ENCODE peak calls at places on chromosomes 13 and 19, in six cellular contexts. One of them, this sample, is unnamed.

GRCh38 chr19:31223805-31224534 is 125.3 kb downstream of the TSHZ3 start:
- DNase-seq in RPMI8226: no peak
- DNase-seq in NCI-H1436: no peak
- DNase-seq in activated CD4-positive, alpha-beta T cell treated with anti-CD3 and anti-CD28 coated beads, Interleukin-2, amount 10 ng/mL, durations not matched to agents 7 days and 5 days: no peak
- DNase-seq in Kasumi-1: no peak
- DNase-seq in fibroblast of pulmonary artery: peak
- DNase-seq in this sample: no peak

GRCh38 chr13:77810430-77810829 is 108.2 kb downstream of the EDNRB start:
- DNase-seq in RPMI8226: peak
- DNase-seq in NCI-H1436: no peak
- DNase-seq in activated CD4-positive, alpha-beta T cell treated with anti-CD3 and anti-CD28 coated beads, Interleukin-2, amount 10 ng/mL, durations not matched to agents 7 days and 5 days: no peak
- DNase-seq in Kasumi-1: peak
- DNase-seq in fibroblast of pulmonary artery: peak
- DNase-seq in this sample: no peak

GRCh38 chr19:47067215-47067847 is 18.9 kb upstream of the TMEM160 start:
- DNase-seq in RPMI8226: no peak
- DNase-seq in NCI-H1436: no peak
- DNase-seq in activated CD4-positive, alpha-beta T cell treated with anti-CD3 and anti-CD28 coated beads, Interleukin-2, amount 10 ng/mL, durations not matched to agents 7 days and 5 days: no peak
- DNase-seq in Kasumi-1: no peak
- DNase-seq in fibroblast of pulmonary artery: no peak
- DNase-seq in this sample: no peak

GRCh38 chr13:93080587-93080986 is 146.0 kb upstream of the GPC6 start:
- DNase-seq in RPMI8226: no peak
- DNase-seq in NCI-H1436: peak
- DNase-seq in activated CD4-positive, alpha-beta T cell treated with anti-CD3 and anti-CD28 coated beads, Interleukin-2, amount 10 ng/mL, durations not matched to agents 7 days and 5 days: no peak
- DNase-seq in Kasumi-1: no peak
- DNase-seq in fibroblast of pulmonary artery: peak
- DNase-seq in this sample: no peak

GRCh38 chr19:51259348-51260245 is 8.7 kb downstream of the SIGLECL1 start:
- DNase-seq in RPMI8226: peak
- DNase-seq in NCI-H1436: no peak
- DNase-seq in activated CD4-positive, alpha-beta T cell treated with anti-CD3 and anti-CD28 coated beads, Interleukin-2, amount 10 ng/mL, durations not matched to agents 7 days and 5 days: peak
- DNase-seq in Kasumi-1: peak
- DNase-seq in fibroblast of pulmonary artery: peak
- DNase-seq in this sample: no peak

GRCh38 chr13:25112856-25113255 is 16.9 kb downstream of the PABPC3 start:
- DNase-seq in RPMI8226: no peak
- DNase-seq in NCI-H1436: no peak
- DNase-seq in activated CD4-positive, alpha-beta T cell treated with anti-CD3 and anti-CD28 coated beads, Interleukin-2, amount 10 ng/mL, durations not matched to agents 7 days and 5 days: no peak
- DNase-seq in Kasumi-1: no peak
- DNase-seq in fibroblast of pulmonary artery: no peak
- DNase-seq in this sample: no peak

GRCh38 chr13:110446570-110446880 is 115.0 kb downstream of the RAB20 start:
- DNase-seq in RPMI8226: no peak
- DNase-seq in NCI-H1436: no peak
- DNase-seq in activated CD4-positive, alpha-beta T cell treated with anti-CD3 and anti-CD28 coated beads, Interleukin-2, amount 10 ng/mL, durations not matched to agents 7 days and 5 days: no peak
- DNase-seq in Kasumi-1: no peak
- DNase-seq in fibroblast of pulmonary artery: no peak
- DNase-seq in this sample: no peak

GRCh38 chr19:10835754-10836477 is at the start of gene TMED1:
- DNase-seq in RPMI8226: peak
- DNase-seq in NCI-H1436: peak
- DNase-seq in activated CD4-positive, alpha-beta T cell treated with anti-CD3 and anti-CD28 coated beads, Interleukin-2, amount 10 ng/mL, durations not matched to agents 7 days and 5 days: peak
- DNase-seq in Kasumi-1: peak
- DNase-seq in fibroblast of pulmonary artery: peak
- DNase-seq in this sample: peak

GRCh38 chr13:87356314-87356713 is 314.9 kb upstream of the SLITRK5 start:
- DNase-seq in RPMI8226: peak
- DNase-seq in NCI-H1436: peak
- DNase-seq in activated CD4-positive, alpha-beta T cell treated with anti-CD3 and anti-CD28 coated beads, Interleukin-2, amount 10 ng/mL, durations not matched to agents 7 days and 5 days: no peak
- DNase-seq in Kasumi-1: no peak
- DNase-seq in fibroblast of pulmonary artery: no peak
- DNase-seq in this sample: no peak

GRCh38 chr19:50549927-50550593 is 18.2 kb downstream of the LRRC4B start:
- DNase-seq in RPMI8226: no peak
- DNase-seq in NCI-H1436: no peak
- DNase-seq in activated CD4-positive, alpha-beta T cell treated with anti-CD3 and anti-CD28 coated beads, Interleukin-2, amount 10 ng/mL, durations not matched to agents 7 days and 5 days: no peak
- DNase-seq in Kasumi-1: no peak
- DNase-seq in fibroblast of pulmonary artery: peak
- DNase-seq in this sample: no peak

GRCh38 chr19:10334340-10335148 is 1.2 kb upstream of the RAVER1 start:
- DNase-seq in RPMI8226: no peak
- DNase-seq in NCI-H1436: peak
- DNase-seq in activated CD4-positive, alpha-beta T cell treated with anti-CD3 and anti-CD28 coated beads, Interleukin-2, amount 10 ng/mL, durations not matched to agents 7 days and 5 days: peak
- DNase-seq in Kasumi-1: no peak
- DNase-seq in fibroblast of pulmonary artery: peak
- DNase-seq in this sample: peak

GRCh38 chr19:21491161-21491560 is 14.2 kb upstream of the ZNF429 start:
- DNase-seq in RPMI8226: no peak
- DNase-seq in NCI-H1436: no peak
- DNase-seq in activated CD4-positive, alpha-beta T cell treated with anti-CD3 and anti-CD28 coated beads, Interleukin-2, amount 10 ng/mL, durations not matched to agents 7 days and 5 days: no peak
- DNase-seq in Kasumi-1: no peak
- DNase-seq in fibroblast of pulmonary artery: no peak
- DNase-seq in this sample: no peak

GRCh38 chr13:97344250-97345175 is 89.5 kb upstream of the RAP2A start:
- DNase-seq in RPMI8226: peak
- DNase-seq in NCI-H1436: peak
- DNase-seq in activated CD4-positive, alpha-beta T cell treated with anti-CD3 and anti-CD28 coated beads, Interleukin-2, amount 10 ng/mL, durations not matched to agents 7 days and 5 days: peak
- DNase-seq in Kasumi-1: peak
- DNase-seq in fibroblast of pulmonary artery: peak
- DNase-seq in this sample: peak

GRCh38 chr13:83879431-83880171 is 2.7 kb downstream of the SLITRK1 start:
- DNase-seq in RPMI8226: no peak
- DNase-seq in NCI-H1436: no peak
- DNase-seq in activated CD4-positive, alpha-beta T cell treated with anti-CD3 and anti-CD28 coated beads, Interleukin-2, amount 10 ng/mL, durations not matched to agents 7 days and 5 days: no peak
- DNase-seq in Kasumi-1: no peak
- DNase-seq in fibroblast of pulmonary artery: no peak
- DNase-seq in this sample: no peak

GRCh38 chr19:11435833-11436313 is 438 bp downstream of the PRKCSH start:
- DNase-seq in RPMI8226: no peak
- DNase-seq in NCI-H1436: no peak
- DNase-seq in activated CD4-positive, alpha-beta T cell treated with anti-CD3 and anti-CD28 coated beads, Interleukin-2, amount 10 ng/mL, durations not matched to agents 7 days and 5 days: peak
- DNase-seq in Kasumi-1: no peak
- DNase-seq in fibroblast of pulmonary artery: peak
- DNase-seq in this sample: no peak

GRCh38 chr19:3725640-3726310 is 17.6 kb downstream of the TJP3 start:
- DNase-seq in RPMI8226: peak
- DNase-seq in NCI-H1436: no peak
- DNase-seq in activated CD4-positive, alpha-beta T cell treated with anti-CD3 and anti-CD28 coated beads, Interleukin-2, amount 10 ng/mL, durations not matched to agents 7 days and 5 days: no peak
- DNase-seq in Kasumi-1: no peak
- DNase-seq in fibroblast of pulmonary artery: no peak
- DNase-seq in this sample: no peak

GRCh38 chr19:2014731-2015610 is 543 bp downstream of the BTBD2 start:
- DNase-seq in RPMI8226: peak
- DNase-seq in NCI-H1436: peak
- DNase-seq in activated CD4-positive, alpha-beta T cell treated with anti-CD3 and anti-CD28 coated beads, Interleukin-2, amount 10 ng/mL, durations not matched to agents 7 days and 5 days: peak
- DNase-seq in Kasumi-1: no peak
- DNase-seq in fibroblast of pulmonary artery: no peak
- DNase-seq in this sample: peak

GRCh38 chr13:112587767-112588489 is at the start of gene TUBGCP3:
- DNase-seq in RPMI8226: peak
- DNase-seq in NCI-H1436: peak
- DNase-seq in activated CD4-positive, alpha-beta T cell treated with anti-CD3 and anti-CD28 coated beads, Interleukin-2, amount 10 ng/mL, durations not matched to agents 7 days and 5 days: peak
- DNase-seq in Kasumi-1: peak
- DNase-seq in fibroblast of pulmonary artery: peak
- DNase-seq in this sample: peak

GRCh38 chr19:41668315-41668714 is 19.8 kb downstream of the CEACAM7 start:
- DNase-seq in RPMI8226: no peak
- DNase-seq in NCI-H1436: no peak
- DNase-seq in activated CD4-positive, alpha-beta T cell treated with anti-CD3 and anti-CD28 coated beads, Interleukin-2, amount 10 ng/mL, durations not matched to agents 7 days and 5 days: no peak
- DNase-seq in Kasumi-1: no peak
- DNase-seq in fibroblast of pulmonary artery: no peak
- DNase-seq in this sample: no peak

GRCh38 chr13:57408312-57408711 is 223.2 kb upstream of the PCDH17 start:
- DNase-seq in RPMI8226: no peak
- DNase-seq in NCI-H1436: no peak
- DNase-seq in activated CD4-positive, alpha-beta T cell treated with anti-CD3 and anti-CD28 coated beads, Interleukin-2, amount 10 ng/mL, durations not matched to agents 7 days and 5 days: no peak
- DNase-seq in Kasumi-1: no peak
- DNase-seq in fibroblast of pulmonary artery: no peak
- DNase-seq in this sample: no peak

GRCh38 chr13:19838726-19839342 is 24.6 kb downstream of the ZMYM5 start:
- DNase-seq in RPMI8226: no peak
- DNase-seq in NCI-H1436: no peak
- DNase-seq in activated CD4-positive, alpha-beta T cell treated with anti-CD3 and anti-CD28 coated beads, Interleukin-2, amount 10 ng/mL, durations not matched to agents 7 days and 5 days: no peak
- DNase-seq in Kasumi-1: no peak
- DNase-seq in fibroblast of pulmonary artery: peak
- DNase-seq in this sample: no peak

GRCh38 chr19:7658219-7658686 is 10.6 kb upstream of the RETN start:
- DNase-seq in RPMI8226: peak
- DNase-seq in NCI-H1436: peak
- DNase-seq in activated CD4-positive, alpha-beta T cell treated with anti-CD3 and anti-CD28 coated beads, Interleukin-2, amount 10 ng/mL, durations not matched to agents 7 days and 5 days: peak
- DNase-seq in Kasumi-1: no peak
- DNase-seq in fibroblast of pulmonary artery: no peak
- DNase-seq in this sample: no peak

GRCh38 chr13:56457535-56458200 is 683.0 kb upstream of the PRR20A start:
- DNase-seq in RPMI8226: no peak
- DNase-seq in NCI-H1436: no peak
- DNase-seq in activated CD4-positive, alpha-beta T cell treated with anti-CD3 and anti-CD28 coated beads, Interleukin-2, amount 10 ng/mL, durations not matched to agents 7 days and 5 days: no peak
- DNase-seq in Kasumi-1: no peak
- DNase-seq in fibroblast of pulmonary artery: no peak
- DNase-seq in this sample: no peak

GRCh38 chr19:5205388-5205787 is 135.2 kb downstream of the PTPRS start:
- DNase-seq in RPMI8226: no peak
- DNase-seq in NCI-H1436: no peak
- DNase-seq in activated CD4-positive, alpha-beta T cell treated with anti-CD3 and anti-CD28 coated beads, Interleukin-2, amount 10 ng/mL, durations not matched to agents 7 days and 5 days: peak
- DNase-seq in Kasumi-1: peak
- DNase-seq in fibroblast of pulmonary artery: no peak
- DNase-seq in this sample: no peak

GRCh38 chr19:9075064-9075964 is 11.5 kb upstream of the OR1M1 start:
- DNase-seq in RPMI8226: peak
- DNase-seq in NCI-H1436: no peak
- DNase-seq in activated CD4-positive, alpha-beta T cell treated with anti-CD3 and anti-CD28 coated beads, Interleukin-2, amount 10 ng/mL, durations not matched to agents 7 days and 5 days: no peak
- DNase-seq in Kasumi-1: peak
- DNase-seq in fibroblast of pulmonary artery: peak
- DNase-seq in this sample: no peak

GRCh38 chr19:10677796-10678195 is 23.4 kb upstream of the QTRT1 start:
- DNase-seq in RPMI8226: no peak
- DNase-seq in NCI-H1436: no peak
- DNase-seq in activated CD4-positive, alpha-beta T cell treated with anti-CD3 and anti-CD28 coated beads, Interleukin-2, amount 10 ng/mL, durations not matched to agents 7 days and 5 days: no peak
- DNase-seq in Kasumi-1: no peak
- DNase-seq in fibroblast of pulmonary artery: no peak
- DNase-seq in this sample: no peak

GRCh38 chr19:5680083-5680436 is 256 bp downstream of the MICOS13 start:
- DNase-seq in RPMI8226: no peak
- DNase-seq in NCI-H1436: no peak
- DNase-seq in activated CD4-positive, alpha-beta T cell treated with anti-CD3 and anti-CD28 coated beads, Interleukin-2, amount 10 ng/mL, durations not matched to agents 7 days and 5 days: no peak
- DNase-seq in Kasumi-1: no peak
- DNase-seq in fibroblast of pulmonary artery: peak
- DNase-seq in this sample: no peak

GRCh38 chr13:73665279-73665678 is 468.9 kb downstream of the KLF12 start:
- DNase-seq in RPMI8226: no peak
- DNase-seq in NCI-H1436: no peak
- DNase-seq in activated CD4-positive, alpha-beta T cell treated with anti-CD3 and anti-CD28 coated beads, Interleukin-2, amount 10 ng/mL, durations not matched to agents 7 days and 5 days: no peak
- DNase-seq in Kasumi-1: no peak
- DNase-seq in fibroblast of pulmonary artery: no peak
- DNase-seq in this sample: peak

GRCh38 chr19:8815780-8816179 is 16.3 kb downstream of the ZNF558 start:
- DNase-seq in RPMI8226: no peak
- DNase-seq in NCI-H1436: no peak
- DNase-seq in activated CD4-positive, alpha-beta T cell treated with anti-CD3 and anti-CD28 coated beads, Interleukin-2, amount 10 ng/mL, durations not matched to agents 7 days and 5 days: no peak
- DNase-seq in Kasumi-1: no peak
- DNase-seq in fibroblast of pulmonary artery: no peak
- DNase-seq in this sample: no peak

GRCh38 chr19:44735011-44735410 is 13.5 kb upstream of the BCL3 start:
- DNase-seq in RPMI8226: no peak
- DNase-seq in NCI-H1436: no peak
- DNase-seq in activated CD4-positive, alpha-beta T cell treated with anti-CD3 and anti-CD28 coated beads, Interleukin-2, amount 10 ng/mL, durations not matched to agents 7 days and 5 days: no peak
- DNase-seq in Kasumi-1: no peak
- DNase-seq in fibroblast of pulmonary artery: no peak
- DNase-seq in this sample: no peak

GRCh38 chr13:38656699-38657098 is 30.2 kb upstream of the FREM2 start:
- DNase-seq in RPMI8226: no peak
- DNase-seq in NCI-H1436: no peak
- DNase-seq in activated CD4-positive, alpha-beta T cell treated with anti-CD3 and anti-CD28 coated beads, Interleukin-2, amount 10 ng/mL, durations not matched to agents 7 days and 5 days: no peak
- DNase-seq in Kasumi-1: no peak
- DNase-seq in fibroblast of pulmonary artery: no peak
- DNase-seq in this sample: no peak